ENCODE peak calls at places on chromosomes 6 and 20, in four cellular contexts. U is HL-60, Z is KG1, T is T-helper 1 cell. J is an unnamed sample.
A peak's percentile ranks its signal among the peaks of the same experiment; 100 is the strongest.

GRCh38 chr6:131740161-131740560 is 29.3 kb upstream of the CTAGE9 start:
- DNase-seq in U (no peak), Z (no peak), T (no peak), J (no peak)

GRCh38 chr6:1614767-1615650 is 5.3 kb downstream of the FOXC1 start:
- DNase-seq in U (peak; percentile 30), Z (no peak), T (no peak), J (peak; percentile 65)

GRCh38 chr6:89298680-89299450 is 16.2 kb downstream of the GABRR2 start:
- DNase-seq in U (no peak), T (peak; percentile 49), Z (no peak), J (peak; percentile 97)

GRCh38 chr6:129748901-129749748 is 39.1 kb upstream of the ARHGAP18 start:
- DNase-seq in Z (no peak), U (no peak), T (no peak), J (peak; percentile 44)

GRCh38 chr20:60486345-60486744 is 528.1 kb downstream of the CDH26 start:
- DNase-seq in T (no peak), U (no peak), Z (no peak), J (no peak)

GRCh38 chr6:159887761-159888160 is 3.0 kb upstream of the MAS1 start:
- DNase-seq in U (no peak), T (no peak), Z (no peak), J (no peak)

GRCh38 chr6:33962186-33962585 is 158.4 kb upstream of the MLN start:
- DNase-seq in T (no peak), U (no peak), Z (no peak), J (no peak)

GRCh38 chr20:57594092-57594911 is 25.9 kb downstream of the ZBP1 start:
- DNase-seq in Z (no peak), U (peak; percentile 23), T (peak; percentile 38), J (no peak)

GRCh38 chr6:7559196-7559595 is 17.7 kb downstream of the DSP start:
- DNase-seq in U (no peak), Z (no peak), T (no peak), J (no peak)

GRCh38 chr6:23228439-23229024 is 659.2 kb downstream of the HDGFL1 start:
- DNase-seq in Z (no peak), T (no peak), U (no peak), J (no peak)

GRCh38 chr6:148758492-148758891 is 11.7 kb downstream of the UST start:
- DNase-seq in T (no peak), U (peak; percentile 91), Z (peak; percentile 51), J (peak; percentile 99)

GRCh38 chr20:37336369-37337207 is 9.4 kb upstream of the SRC start:
- DNase-seq in Z (peak; percentile 64), T (no peak), U (peak; percentile 91), J (peak; percentile 95)

GRCh38 chr20:61303675-61304074 is 51.6 kb downstream of the CDH4 start:
- DNase-seq in T (no peak), U (no peak), Z (no peak), J (no peak)

GRCh38 chr6:30816791-30817739 is 67.3 kb upstream of the DDR1 start:
- DNase-seq in T (no peak), Z (no peak), U (no peak), J (no peak)

GRCh38 chr20:16350465-16350864 is 222.8 kb downstream of the KIF16B start:
- DNase-seq in U (no peak), T (no peak), Z (no peak), J (no peak)

GRCh38 chr20:46853926-46854325 is 40.7 kb upstream of the EYA2 start:
- DNase-seq in Z (no peak), U (no peak), T (no peak), J (no peak)

GRCh38 chr20:32823078-32823477 is 3.3 kb downstream of the MAPRE1 start:
- DNase-seq in U (peak; percentile 78), T (no peak), Z (no peak), J (peak; percentile 73)

GRCh38 chr6:76174722-76175121 is 102.3 kb upstream of the IMPG1 start:
- DNase-seq in U (peak; percentile 1), Z (no peak), T (no peak), J (peak; percentile 97)

GRCh38 chr20:9344080-9344920 is 170.1 kb upstream of the LAMP5 start:
- DNase-seq in Z (no peak), U (no peak), T (no peak), J (no peak)

GRCh38 chr6:12595161-12595792 is 121.3 kb upstream of the PHACTR1 start:
- DNase-seq in Z (no peak), T (no peak), U (peak; percentile 69), J (peak; percentile 94)

GRCh38 chr20:32589256-32589655 is 4.1 kb upstream of the NOL4L start:
- DNase-seq in T (no peak), U (no peak), Z (no peak), J (no peak)

GRCh38 chr20:1761116-1761515 is 103.5 kb upstream of the SIRPG start:
- DNase-seq in U (no peak), T (no peak), Z (no peak), J (no peak)

GRCh38 chr6:67974931-67975330 is 660.2 kb upstream of the ADGRB3 start:
- DNase-seq in T (no peak), U (no peak), Z (no peak), J (no peak)

GRCh38 chr20:36591281-36591680 is 14.3 kb upstream of the RAB5IF start:
- DNase-seq in Z (no peak), T (no peak), U (no peak), J (no peak)

GRCh38 chr6:116779569-116780164 is 14.1 kb upstream of the FAM162B start:
- DNase-seq in U (no peak), T (no peak), Z (peak; percentile 21), J (peak; percentile 16)

GRCh38 chr6:113530769-113531168 is 326.4 kb upstream of the MARCKS start:
- DNase-seq in T (no peak), U (no peak), Z (no peak), J (no peak)

GRCh38 chr20:25310921-25311728 is 63.2 kb downstream of the PYGB start:
- DNase-seq in T (no peak), U (no peak), Z (no peak), J (no peak)

GRCh38 chr6:168442646-168443045 is 1.7 kb downstream of the SMOC2 start:
- DNase-seq in T (no peak), Z (no peak), U (no peak), J (no peak)

GRCh38 chr20:63432577-63433061 is 39.8 kb downstream of the KCNQ2 start:
- DNase-seq in T (no peak), U (no peak), Z (no peak), J (no peak)

GRCh38 chr20:49916146-49917002 is 1.0 kb upstream of the SPATA2 start:
- DNase-seq in T (no peak), U (no peak), Z (no peak), J (peak; percentile 18)

J was measured in MV-4-11.